ENCODE peak calls at places on chromosomes 4 and X, in six cellular contexts. X is fibroblast of lung, A is uterus, T is lower lobe of right lung, D is ovary, G is kidney epithelial cell. Y is an unnamed sample.

GRCh38 chr4:3112241-3112978 is 37.9 kb downstream of the HTT start:
- DNase-seq in X (no peak), A (no peak), T (no peak), D (no peak), G (no peak), Y (no peak)

GRCh38 chrX:132861076-132861475 is 97.4 kb downstream of the HS6ST2 start:
- DNase-seq in X (no peak), A (no peak), T (no peak), D (no peak), G (no peak), Y (no peak)

GRCh38 chr4:99885063-99885664 is 9.1 kb downstream of the LAMTOR3 start:
- DNase-seq in X (peak), A (no peak), T (no peak), D (no peak), G (no peak), Y (peak)

GRCh38 chr4:128468485-128468989 is 180.9 kb upstream of the PGRMC2 start:
- DNase-seq in X (peak), A (peak), T (no peak), D (peak), G (peak), Y (peak)

GRCh38 chr4:1511441-1512041 is 105.3 kb upstream of the NKX1-1 start:
- DNase-seq in X (peak), A (peak), T (peak), D (peak), G (no peak), Y (no peak)

GRCh38 chrX:133068461-133068860 is 28.4 kb downstream of the USP26 start:
- DNase-seq in X (no peak), A (no peak), T (no peak), D (no peak), G (no peak), Y (no peak)

GRCh38 chr4:119729815-119730643 is 101.4 kb upstream of the PDE5A start:
- DNase-seq in X (peak), A (no peak), T (no peak), D (no peak), G (no peak), Y (peak)

GRCh38 chr4:110959041-110959643 is 336.3 kb upstream of the PITX2 start:
- DNase-seq in X (peak), A (no peak), T (no peak), D (no peak), G (no peak), Y (peak)

GRCh38 chr4:44448548-44449443 is at the start of gene KCTD8:
- DNase-seq in X (peak), A (peak), T (peak), D (peak), G (peak), Y (peak)

GRCh38 chrX:48966796-48967579 is 4.7 kb downstream of the KCND1 start:
- DNase-seq in X (peak), A (no peak), T (no peak), D (no peak), G (peak), Y (no peak)

GRCh38 chrX:13658602-13659001 is 5.7 kb downstream of the TCEANC start:
- DNase-seq in X (peak), A (no peak), T (no peak), D (no peak), G (no peak), Y (peak)

GRCh38 chr4:186105721-186106335 is 1.3 kb downstream of the FAM149A start:
- DNase-seq in X (peak), A (no peak), T (no peak), D (no peak), G (peak), Y (no peak)

GRCh38 chr4:8766610-8767009 is 105.0 kb downstream of the HMX1 start:
- DNase-seq in X (no peak), A (no peak), T (peak), D (no peak), G (no peak), Y (no peak)

GRCh38 chr4:93132631-93133030 is 695.9 kb upstream of the ATOH1 start:
- DNase-seq in X (no peak), A (no peak), T (no peak), D (no peak), G (no peak), Y (no peak)

GRCh38 chr4:173736840-173737239 is 206.8 kb upstream of the HAND2 start:
- DNase-seq in X (no peak), A (no peak), T (no peak), D (no peak), G (no peak), Y (no peak)

GRCh38 chr4:111475001-111475400 is 670.3 kb upstream of the FAM241A start:
- DNase-seq in X (peak), A (no peak), T (no peak), D (no peak), G (no peak), Y (peak)

GRCh38 chr4:149371021-149371420 is 444.6 kb downstream of the IQCM start:
- DNase-seq in X (peak), A (no peak), T (no peak), D (no peak), G (peak), Y (peak)

GRCh38 chr4:148007303-148007702 is 275.4 kb downstream of the ARHGAP10 start:
- DNase-seq in X (peak), A (peak), T (no peak), D (no peak), G (peak), Y (peak)

GRCh38 chr4:10015140-10015753 is 6.0 kb downstream of the SLC2A9 start:
- DNase-seq in X (peak), A (no peak), T (no peak), D (peak), G (no peak), Y (peak)
- TF ChIP-seq CTCF in X (peak), A (no peak), T (peak), D (peak), G (peak), Y (peak)

GRCh38 chr4:163111588-163111987 is 55.1 kb downstream of the NAF1 start:
- DNase-seq in X (peak), A (no peak), T (no peak), D (no peak), G (no peak), Y (peak)
- TF ChIP-seq CTCF in X (peak), A (no peak), T (no peak), D (no peak), G (peak), Y (peak)

GRCh38 chr4:7698586-7698985 is 241.1 kb downstream of the AFAP1 start:
- DNase-seq in X (peak), A (no peak), T (no peak), D (peak), G (no peak), Y (no peak)
- TF ChIP-seq CTCF in X (no peak), A (peak), T (no peak), D (no peak), G (no peak), Y (no peak)

GRCh38 chr4:82851902-82852750 is 38.8 kb downstream of the SEC31A start:
- DNase-seq in X (peak), A (no peak), T (no peak), D (no peak), G (no peak), Y (peak)
- TF ChIP-seq CTCF in X (peak), A (no peak), T (peak), D (no peak), G (peak), Y (peak)

GRCh38 chr4:20431422-20432014 is 179.8 kb downstream of the SLIT2 start:
- DNase-seq in X (peak), A (peak), T (no peak), D (no peak), G (no peak), Y (no peak)
- TF ChIP-seq CTCF in X (no peak), A (peak), T (no peak), D (no peak), G (no peak), Y (no peak)

GRCh38 chr4:139619644-139620043 is 46.0 kb upstream of the MGST2 start:
- DNase-seq in X (peak), A (no peak), T (no peak), D (no peak), G (no peak), Y (peak)
- TF ChIP-seq CTCF in X (peak), A (no peak), T (peak), D (no peak), G (peak), Y (peak)

GRCh38 chrX:32489125-32489524 is 722.2 kb downstream of the DMD start:
- DNase-seq in X (no peak), A (no peak), T (no peak), D (no peak), G (no peak), Y (no peak)

GRCh38 chrX:32480019-32480418 is 731.3 kb downstream of the DMD start:
- DNase-seq in X (no peak), A (no peak), T (no peak), D (no peak), G (no peak), Y (no peak)

GRCh38 chrX:32483534-32484136 is 727.7 kb downstream of the DMD start:
- DNase-seq in X (no peak), A (no peak), T (no peak), D (no peak), G (no peak), Y (no peak)
- TF ChIP-seq CTCF in X (peak), A (no peak), T (no peak), D (no peak), G (peak), Y (peak)